ENCODE peak calls at places on chromosomes 1 and 21, in four cellular contexts. W is HFFc6, V is A549, A is type B pancreatic cell. S is an unnamed sample.

GRCh38 chr1:43814401-43814800 is 107.1 kb downstream of the ST3GAL3 start:
- DNase-seq in W (no peak), V (no peak), A (no peak), S (no peak)

GRCh38 chr1:151547119-151547899 is 7.2 kb downstream of the TUFT1 start:
- DNase-seq in W (peak), V (peak), A (no peak), S (peak)

GRCh38 chr21:44752701-44753235 is 41.4 kb upstream of the TSPEAR start:
- DNase-seq in W (peak), V (no peak), A (no peak), S (peak)

GRCh38 chr1:153697873-153698647 is 19.6 kb downstream of the NPR1 start:
- DNase-seq in W (no peak), V (no peak), A (no peak), S (no peak)

GRCh38 chr1:59006309-59006698 is 222.5 kb upstream of the JUN start:
- DNase-seq in W (no peak), V (no peak), A (no peak), S (no peak)

GRCh38 chr1:16172964-16173446 is 17.1 kb upstream of the EPHA2 start:
- DNase-seq in W (peak), V (no peak), A (no peak), S (no peak)

GRCh38 chr1:244970236-244970652 is 105.9 kb upstream of the HNRNPU start:
- DNase-seq in W (peak), V (no peak), A (peak), S (peak)

GRCh38 chr1:5992814-5993552 is 758 bp upstream of the NPHP4 start:
- DNase-seq in W (no peak), V (no peak), A (no peak), S (no peak)

GRCh38 chr1:235430991-235431390 is 63.8 kb downstream of the TBCE start:
- DNase-seq in W (peak), V (no peak), A (no peak), S (no peak)

GRCh38 chr1:245316791-245317190 is 162.0 kb downstream of the KIF26B start:
- DNase-seq in W (no peak), V (no peak), A (no peak), S (no peak)

GRCh38 chr1:167161242-167161641 is 59.4 kb upstream of the POU2F1 start:
- DNase-seq in W (no peak), V (no peak), A (no peak), S (no peak)

GRCh38 chr1:86434031-86434430 is 10.1 kb downstream of the CLCA2 start:
- DNase-seq in W (no peak), V (no peak), A (no peak), S (peak)

GRCh38 chr1:150555198-150555970 is 6.2 kb downstream of the ADAMTSL4 start:
- DNase-seq in W (no peak), V (no peak), A (no peak), S (no peak)

GRCh38 chr1:156860639-156861423 is at the start of gene NTRK1:
- DNase-seq in W (no peak), V (peak), A (no peak), S (no peak)

GRCh38 chr1:155007253-155007828 is 4.7 kb downstream of the ZBTB7B start:
- DNase-seq in W (no peak), V (no peak), A (peak), S (no peak)

GRCh38 chr1:71046891-71047634 is 553 bp downstream of the PTGER3 start:
- DNase-seq in W (no peak), V (no peak), A (no peak), S (no peak)

GRCh38 chr1:183636783-183637182 is 1.2 kb upstream of the ARPC5 start:
- DNase-seq in W (no peak), V (no peak), A (no peak), S (no peak)

GRCh38 chr1:236687273-236687672 is 974 bp downstream of the ACTN2 start:
- DNase-seq in W (no peak), V (no peak), A (no peak), S (no peak)

GRCh38 chr21:44603911-44604310 is 3.5 kb downstream of the KRTAP10-7 start:
- DNase-seq in W (no peak), V (no peak), A (no peak), S (no peak)

GRCh38 chr1:6222644-6223043 is 13.1 kb downstream of the ICMT start:
- DNase-seq in W (peak), V (no peak), A (no peak), S (no peak)

GRCh38 chr1:64885648-64886047 is 80.7 kb downstream of the JAK1 start:
- DNase-seq in W (no peak), V (no peak), A (no peak), S (no peak)

GRCh38 chr21:32494946-32495703 is 82.6 kb downstream of the EVA1C start:
- DNase-seq in W (peak), V (no peak), A (no peak), S (peak)

GRCh38 chr1:162882248-162882666 is 21.3 kb upstream of the CCDC190 start:
- DNase-seq in W (no peak), V (no peak), A (no peak), S (no peak)

GRCh38 chr1:219247441-219247840 is 73.8 kb downstream of the LYPLAL1 start:
- DNase-seq in W (no peak), V (no peak), A (no peak), S (no peak)

GRCh38 chr1:1356796-1357401 is 1.5 kb downstream of the MXRA8 start:
- DNase-seq in W (no peak), V (no peak), A (no peak), S (no peak)

GRCh38 chr1:208997726-208998312 is 585.7 kb upstream of the CAMK1G start:
- DNase-seq in W (peak), V (peak), A (no peak), S (no peak)

DNA sequence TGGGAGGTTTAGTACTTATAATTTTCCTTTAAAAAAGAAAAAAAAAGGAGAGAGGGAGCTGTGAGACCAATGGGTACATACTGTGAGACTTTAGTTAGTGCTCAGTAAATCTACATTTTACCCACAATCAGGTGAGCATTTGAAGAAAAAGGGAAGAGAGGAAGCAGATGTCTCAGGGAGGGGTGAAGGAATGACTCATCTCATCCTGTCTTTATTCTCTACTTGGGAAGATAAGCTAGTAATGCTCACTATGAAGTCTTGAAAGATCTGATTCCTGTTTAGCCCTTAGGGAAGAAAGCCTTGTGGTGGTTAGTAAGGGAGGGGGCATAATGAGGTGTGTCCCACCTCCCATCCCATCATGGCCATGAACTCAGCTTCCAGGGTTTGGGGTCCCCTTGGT is 112.6 kb downstream of the PLD5 start:
- DNase-seq in W (no peak), V (no peak), A (no peak), S (no peak)
- TF ChIP-seq CTCF in W (no peak), V (no peak), A (no peak), S (no peak)

GRCh38 chr21:31117046-31117916 is 79.0 kb upstream of the KRTAP19-8 start:
- DNase-seq in W (peak), V (peak), A (no peak), S (no peak)
- TF ChIP-seq CTCF in W (no peak), V (no peak), A (no peak), S (no peak)

GRCh38 chr1:204359474-204360255 is at the start of gene PLEKHA6:
- DNase-seq in W (peak), V (no peak), A (no peak), S (no peak)
- TF ChIP-seq CTCF in W (peak), V (peak), A (peak), S (no peak)

DNA sequence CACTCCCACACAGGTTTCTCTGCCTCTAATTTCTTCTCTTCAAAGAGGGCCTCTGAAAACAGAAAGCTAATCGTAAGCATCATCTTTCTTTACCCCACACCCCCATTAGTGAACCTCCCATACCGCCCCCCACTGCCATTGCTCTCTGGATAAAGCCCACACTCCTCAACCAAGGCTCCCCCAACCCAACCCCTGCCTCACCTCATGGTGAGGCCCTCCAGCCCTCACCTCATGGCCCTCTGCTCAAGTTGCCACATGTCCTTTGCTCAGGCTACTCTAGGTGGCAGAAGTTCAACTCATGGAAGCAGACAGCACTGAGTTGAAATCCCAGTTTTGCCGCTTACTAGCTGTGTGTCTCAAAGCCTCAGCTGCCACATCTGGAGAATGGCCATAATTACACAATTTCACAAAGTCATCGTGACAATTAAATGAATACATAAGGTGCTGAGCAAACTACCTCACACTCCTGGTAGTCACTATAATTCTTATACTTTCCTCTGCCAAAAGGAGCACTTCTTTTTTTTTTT is 18.2 kb upstream of the WASF2 start:
- DNase-seq in W (no peak), V (no peak), A (no peak), S (peak)
- TF ChIP-seq CTCF in W (no peak), V (no peak), A (peak), S (peak)

S was measured in LNCaP clone FGC.